ENCODE peak calls at places on chromosomes 16 and 17, in seven cellular contexts. G is AG04450, B is NCI-H1092, N is PC-9, C is smooth muscle cell of the brain vasculature, A is H4, H is RPMI7951. S is an unnamed sample.

GRCh38 chr16:57603110-57604024 is 25.1 kb upstream of the ADGRG1 start:
- DNase-seq in G (no peak), B (no peak), N (no peak), C (no peak), A (no peak), H (no peak), S (no peak)

GRCh38 chr17:66398617-66399016 is 96.2 kb downstream of the PRKCA start:
- DNase-seq in G (no peak), B (no peak), N (no peak), C (no peak), A (no peak), H (no peak), S (no peak)

GRCh38 chr16:84933774-84934571 is 77.4 kb downstream of the ZDHHC7 start:
- DNase-seq in G (no peak), B (no peak), N (no peak), C (no peak), A (no peak), H (peak; percentile 54), S (peak; percentile 96)

GRCh38 chr16:23803591-23804123 is 32.1 kb upstream of the PRKCB start:
- DNase-seq in G (no peak), B (no peak), N (no peak), C (no peak), A (peak; percentile 44), H (peak; percentile 28), S (peak; percentile 48)

GRCh38 chr17:80964231-80964856 is 27.3 kb upstream of the CHMP6 start:
- DNase-seq in G (no peak), B (no peak), N (no peak), C (no peak), A (no peak), H (no peak), S (no peak)

GRCh38 chr17:80921159-80921558 is 70.5 kb upstream of the CHMP6 start:
- DNase-seq in G (no peak), B (no peak), N (no peak), C (no peak), A (no peak), H (no peak), S (peak; percentile 43)

GRCh38 chr16:48546774-48547173 is 63.2 kb downstream of the N4BP1 start:
- DNase-seq in G (no peak), B (peak; percentile 50), N (no peak), C (no peak), A (no peak), H (no peak), S (no peak)

GRCh38 chr17:28545141-28545503 is 7.3 kb downstream of the UNC119 start:
- DNase-seq in G (no peak), B (no peak), N (no peak), C (no peak), A (no peak), H (no peak), S (no peak)

GRCh38 chr17:78844301-78845005 is 3.8 kb upstream of the USP36 start:
- DNase-seq in G (no peak), B (no peak), N (no peak), C (no peak), A (no peak), H (peak; percentile 67), S (no peak)

GRCh38 chr17:36066365-36066945 is 2.4 kb downstream of the CCL18 start:
- DNase-seq in G (no peak), B (no peak), N (no peak), C (no peak), A (no peak), H (no peak), S (no peak)

GRCh38 chr17:80765241-80766022 is 220.8 kb downstream of the RPTOR start:
- DNase-seq in G (no peak), B (no peak), N (no peak), C (no peak), A (no peak), H (no peak), S (no peak)

GRCh38 chr17:22278302-22279275 is 586.3 kb downstream of the KCNJ18 start:
- DNase-seq in G (no peak), B (no peak), N (no peak), C (no peak), A (no peak), H (no peak), S (no peak)

GRCh38 chr17:33234930-33235685 is 58.0 kb downstream of the ASIC2 start:
- DNase-seq in G (peak; percentile 79), B (no peak), N (no peak), C (peak; percentile 24), A (peak; percentile 92), H (peak; percentile 84), S (peak; percentile 76)

GRCh38 chr17:65360961-65361552 is 200.4 kb downstream of the AXIN2 start:
- DNase-seq in G (no peak), B (no peak), N (no peak), C (no peak), A (no peak), H (no peak), S (no peak)

GRCh38 chr16:79269211-79269863 is 331.2 kb downstream of the MAF start:
- DNase-seq in G (no peak), B (no peak), N (no peak), C (no peak), A (no peak), H (no peak), S (no peak)

GRCh38 chr17:64281962-64282752 is 19.1 kb upstream of the TEX2 start:
- DNase-seq in G (peak; percentile 61), B (peak; percentile 36), N (peak; percentile 70), C (peak; percentile 57), A (peak; percentile 73), H (peak; percentile 67), S (peak; percentile 64)

GRCh38 chr17:58330997-58331814 is 2.6 kb upstream of the TSPOAP1 start:
- DNase-seq in G (no peak), B (no peak), N (no peak), C (no peak), A (no peak), H (peak; percentile 15), S (no peak)

GRCh38 chr17:62067165-62068145 is 2.4 kb upstream of the MED13 start:
- DNase-seq in G (no peak), B (no peak), N (no peak), C (no peak), A (no peak), H (no peak), S (no peak)

GRCh38 chr16:77556203-77556602 is 121.4 kb upstream of the ADAMTS18 start:
- DNase-seq in G (no peak), B (no peak), N (no peak), C (no peak), A (peak; percentile 11), H (no peak), S (no peak)

GRCh38 chr17:78661092-78661770 is 84.0 kb upstream of the DNAH17 start:
- DNase-seq in G (no peak), B (no peak), N (peak; percentile 40), C (no peak), A (peak; percentile 51), H (peak; percentile 82), S (no peak)

GRCh38 chr16:27795992-27796614 is 246.2 kb downstream of the KATNIP start:
- DNase-seq in G (no peak), B (no peak), N (no peak), C (no peak), A (peak; percentile 17), H (peak; percentile 43), S (no peak)

GRCh38 chr17:50129303-50129945 is 536 bp downstream of the SAMD14 start:
- DNase-seq in G (no peak), B (no peak), N (no peak), C (no peak), A (peak; percentile 48), H (peak; percentile 45), S (no peak)

GRCh38 chr17:42520540-42520951 is 15.5 kb upstream of the NAGLU start:
- DNase-seq in G (no peak), B (no peak), N (no peak), C (no peak), A (no peak), H (no peak), S (no peak)

GRCh38 chr16:86809458-86809955 is 231.2 kb downstream of the FOXL1 start:
- DNase-seq in G (peak; percentile 55), B (no peak), N (no peak), C (peak; percentile 62), A (peak; percentile 43), H (peak; percentile 92), S (no peak)

GRCh38 chr17:78935419-78936323 is 10.5 kb upstream of the TIMP2 start:
- DNase-seq in G (peak; percentile 93), B (no peak), N (no peak), C (peak; percentile 91), A (peak; percentile 97), H (peak; percentile 98), S (peak; percentile 87)

S was measured in tibial artery.